ENCODE peak calls at places on chromosomes 3 and 15, in nine cellular contexts. P, W, D, U, I, O, K, C and T are unnamed samples.

GRCh38 chr3:31242026-31242455 is 290.7 kb upstream of the STT3B start:
- DNase-seq in O (no peak), U (no peak), W (no peak), P (no peak), I (no peak), C (no peak), D (no peak), K (no peak), T (no peak)

GRCh38 chr3:127775398-127776109 is 46.8 kb downstream of the MGLL start:
- DNase-seq in D (peak; percentile 81), U (no peak), P (peak; percentile 61), W (no peak), K (no peak), I (no peak), C (no peak), O (peak; percentile 61), T (no peak)

GRCh38 chr3:107701299-107701698 is 178.5 kb downstream of the BBX start:
- DNase-seq in W (no peak), U (no peak), O (no peak), P (no peak), D (no peak), K (no peak), I (no peak), C (no peak), T (no peak)

GRCh38 chr3:195221015-195221853 is 49.7 kb downstream of the XXYLT1 start:
- DNase-seq in C (peak; percentile 17), P (peak; percentile 41), U (no peak), K (no peak), W (no peak), O (peak; percentile 89), D (peak; percentile 90), I (no peak), T (no peak)

GRCh38 chr3:137770066-137770805 is 6.1 kb downstream of the SOX14 start:
- DNase-seq in I (no peak), K (no peak), C (no peak), D (no peak), O (no peak), W (no peak), P (no peak), U (no peak), T (no peak)

GRCh38 chr15:62272290-62272689 is 107.2 kb upstream of the C2CD4B start:
- DNase-seq in C (no peak), P (no peak), K (no peak), O (no peak), W (no peak), I (no peak), U (no peak), D (no peak), T (no peak)

GRCh38 chr15:72902245-72902928 is 118.8 kb upstream of the ADPGK start:
- DNase-seq in O (no peak), D (peak; percentile 69), I (peak; percentile 32), P (no peak), C (peak; percentile 60), U (no peak), K (no peak), W (no peak), T (peak; percentile 14)

GRCh38 chr3:98553751-98554150 is 22.0 kb downstream of the GPR15 start:
- DNase-seq in O (peak; percentile 36), C (no peak), W (no peak), U (no peak), I (no peak), D (no peak), P (no peak), K (no peak), T (no peak)

GRCh38 chr3:161273589-161274218 is 52.6 kb downstream of the NMD3 start:
- DNase-seq in D (no peak), K (peak; percentile 28), C (no peak), P (peak; percentile 50), O (no peak), U (no peak), I (no peak), W (no peak), T (no peak)

GRCh38 chr15:73752817-73753214 is 335 bp downstream of the INSYN1 start:
- DNase-seq in D (no peak), P (no peak), W (no peak), K (no peak), U (no peak), O (no peak), C (no peak), I (no peak), T (no peak)

GRCh38 chr3:5009506-5010100 is 30.4 kb downstream of the BHLHE40 start:
- DNase-seq in C (no peak), P (no peak), I (no peak), D (no peak), O (no peak), U (no peak), K (no peak), W (no peak), T (no peak)
- H3K27ac ChIP-seq in C (peak overlapping the region; percentile 41), P (no peak overlapping the region), I (no peak overlapping the region), D (no peak overlapping the region), O (no peak overlapping the region), U (no peak overlapping the region), K (no peak overlapping the region), W (no peak overlapping the region), T (no peak overlapping the region)

DNA sequence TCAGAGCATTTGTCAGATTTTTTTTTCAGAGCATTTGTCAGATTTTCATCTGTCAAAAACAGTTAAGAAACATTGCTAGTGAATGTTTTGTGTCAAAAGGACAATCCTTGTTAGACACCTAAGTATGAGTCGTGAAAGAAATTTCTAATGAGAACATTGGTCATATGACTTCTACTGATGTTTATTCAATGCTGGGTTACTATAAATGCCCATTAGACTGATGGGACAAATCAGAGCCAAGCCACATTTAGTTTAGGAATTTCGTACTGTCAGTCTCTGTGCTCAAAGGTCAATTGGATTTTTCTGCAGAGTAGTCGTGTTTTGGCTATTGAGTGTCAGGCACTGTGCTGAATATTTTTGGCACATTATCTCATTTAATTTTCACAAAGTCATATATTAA is 31.6 kb downstream of the TSC22D2 start:
- DNase-seq in O (no peak), I (no peak), K (no peak), C (no peak), U (no peak), D (no peak), P (no peak), W (no peak), T (no peak)
- TF ChIP-seq POLR2AphosphoS5 in O (no peak), I (no peak), K (no peak), C (no peak), U (no peak), D (no peak), P (no peak), W (no peak), T (no peak)

DNA sequence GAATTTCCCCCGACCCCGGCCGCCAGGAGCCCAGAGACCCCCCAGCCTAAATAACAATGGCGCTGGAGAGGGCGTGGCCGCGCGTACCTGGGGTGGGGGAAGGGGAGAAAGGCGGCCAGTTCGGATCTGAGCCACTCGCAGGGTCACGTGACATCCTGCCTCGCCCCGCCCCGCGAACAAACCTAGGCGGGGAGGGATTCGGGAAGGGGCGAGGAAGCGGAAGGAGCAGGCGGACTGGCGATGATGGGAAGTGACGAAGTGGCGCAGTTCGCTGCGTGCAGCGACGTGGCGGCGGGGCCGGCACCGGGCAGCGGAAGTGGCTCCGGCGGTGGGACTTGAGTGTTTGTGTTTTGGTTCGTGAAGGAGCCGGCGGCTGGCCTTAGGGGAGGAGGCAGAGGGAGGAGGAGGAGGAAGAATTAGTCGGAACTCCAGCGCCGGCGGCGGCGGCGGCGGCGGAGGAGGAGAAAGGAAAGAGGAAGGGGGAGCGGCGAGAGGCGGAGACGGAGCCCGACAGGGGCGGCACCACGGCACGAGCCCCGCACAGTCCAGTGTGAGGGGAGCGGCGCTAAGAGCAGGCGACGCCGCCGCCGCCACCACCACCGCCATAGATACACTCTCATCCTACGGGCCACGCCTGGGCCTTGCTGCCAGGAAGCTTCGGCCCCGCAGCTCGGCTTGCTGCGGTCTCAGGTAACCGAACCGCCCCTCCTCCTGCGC is at the start of gene RAB5A:
- DNase-seq in W (peak; percentile 94), C (peak; percentile 97), U (peak; percentile 99), P (peak; percentile 99), K (peak; percentile 94), D (peak; percentile 99), I (peak; percentile 98), O (peak; percentile 98), T (peak; percentile 99)
- H3K27ac ChIP-seq in W (peak within 1 kb of the TSS; percentile 91), C (peak within 1 kb of the TSS; percentile 100), U (peak within 1 kb of the TSS; percentile 98), P (peak within 1 kb of the TSS; percentile 97), K (peak within 1 kb of the TSS; percentile 88), D (peak within 1 kb of the TSS; percentile 94), I (peak within 1 kb of the TSS; percentile 98), O (peak within 1 kb of the TSS; percentile 83), T (peak within 1 kb of the TSS; percentile 99)

GRCh38 chr3:113438224-113438623 is 3.1 kb downstream of the CFAP44 start:
- DNase-seq in P (no peak), W (no peak), I (no peak), C (no peak), K (no peak), D (no peak), O (no peak), U (no peak), T (no peak)

GRCh38 chr3:113439576-113439975 is 1.7 kb downstream of the CFAP44 start:
- DNase-seq in D (no peak), I (no peak), K (no peak), W (no peak), C (no peak), O (no peak), P (no peak), U (no peak), T (no peak)

GRCh38 chr3:113436794-113437193 is 4.5 kb downstream of the CFAP44 start:
- DNase-seq in W (no peak), O (no peak), I (no peak), D (no peak), U (no peak), K (no peak), C (no peak), P (peak; percentile 49), T (no peak)

DNA sequence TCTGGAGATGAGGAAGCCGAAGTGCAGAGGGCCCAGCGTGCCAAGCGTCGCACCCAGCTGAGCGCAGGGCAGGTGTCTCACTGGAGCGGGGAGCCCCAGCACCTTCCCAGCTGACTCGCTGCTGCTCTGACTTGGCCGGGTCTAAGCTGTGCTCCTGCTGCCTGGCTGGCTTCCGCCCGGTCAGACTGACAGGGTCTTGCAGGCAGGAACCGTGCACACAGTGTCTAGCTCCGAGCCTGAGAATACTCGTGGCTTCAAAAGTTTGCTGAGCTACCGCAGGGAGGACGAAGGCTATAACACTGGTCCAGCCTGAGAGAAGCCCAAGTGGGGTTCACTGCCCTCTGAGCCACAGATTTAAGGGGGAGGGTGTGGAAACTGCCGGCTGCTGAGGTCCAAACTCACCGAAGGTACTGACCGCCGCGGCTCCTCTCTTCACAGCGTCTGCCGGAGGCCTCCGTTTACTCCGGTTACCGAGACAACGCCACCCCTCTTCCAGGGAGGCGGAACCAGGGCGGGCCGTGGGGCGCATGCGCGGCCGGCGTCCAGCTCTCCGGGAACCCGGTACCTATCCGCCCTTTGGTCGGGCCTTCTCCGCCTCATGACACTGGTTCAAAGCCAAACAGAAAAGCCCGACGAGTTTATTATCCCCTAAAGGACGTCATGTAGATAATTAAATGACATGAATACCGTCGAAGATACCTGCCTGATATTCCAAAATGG is at the start of gene CFAP44:
- DNase-seq in U (no peak), D (peak; percentile 89), K (peak; percentile 68), I (peak; percentile 46), C (peak; percentile 66), W (no peak), O (no peak), P (peak; percentile 61), T (peak; percentile 62)
- TF ChIP-seq POLR2AphosphoS5 in U (peak; percentile 70), D (no peak), K (no peak), I (peak; percentile 12), C (no peak), W (no peak), O (no peak), P (no peak), T (no peak)